ENCODE peak calls at places on chromosomes 1 and 21, in ten cellular contexts. L, N, E, A, Y, K, X, R, Z and T are unnamed samples.

GRCh38 chr1:226369110-226369509 is 38.8 kb downstream of the PARP1 start:
- DNase-seq in Z (no peak), L (no peak), Y (no peak), X (no peak), N (no peak), A (no peak), E (no peak), K (no peak), R (no peak), T (no peak)

GRCh38 chr1:233988963-233989696 is 84.7 kb downstream of the SLC35F3 start:
- DNase-seq in K (no peak), N (no peak), X (no peak), Y (no peak), Z (no peak), L (no peak), R (no peak), A (no peak), E (no peak), T (no peak)

GRCh38 chr1:145892486-145893087 is 6.9 kb upstream of the ANKRD35 start:
- DNase-seq in X (no peak), N (no peak), Y (no peak), K (no peak), L (peak; percentile 45), E (no peak), A (no peak), R (no peak), Z (no peak), T (peak; percentile 38)

GRCh38 chr21:45582128-45582527 is 39.9 kb upstream of the SLC19A1 start:
- DNase-seq in Y (no peak), E (no peak), X (peak; percentile 61), R (no peak), K (no peak), Z (no peak), L (no peak), A (no peak), N (no peak), T (no peak)

GRCh38 chr1:69494171-69494570 is 73.6 kb upstream of the LRRC7 start:
- DNase-seq in A (no peak), Y (no peak), Z (no peak), N (no peak), L (no peak), K (no peak), X (no peak), E (no peak), R (no peak), T (no peak)

GRCh38 chr1:3660704-3661103 is 8.4 kb downstream of the TP73 start:
- DNase-seq in Y (no peak), A (no peak), N (no peak), Z (no peak), K (no peak), R (no peak), X (no peak), L (no peak), E (no peak), T (no peak)

GRCh38 chr1:30195424-30196134 is 527.8 kb downstream of the MATN1 start:
- DNase-seq in Y (no peak), R (no peak), E (no peak), L (no peak), X (no peak), K (no peak), A (no peak), N (no peak), Z (no peak), T (no peak)

GRCh38 chr1:51444534-51445192 is 74.4 kb downstream of the EPS15 start:
- DNase-seq in E (no peak), N (no peak), K (no peak), Y (no peak), A (no peak), R (no peak), X (no peak), Z (no peak), L (no peak), T (no peak)

GRCh38 chr1:217590598-217590997 is 40.3 kb downstream of the GPATCH2 start:
- DNase-seq in N (no peak), Y (no peak), L (peak; percentile 30), K (no peak), A (no peak), Z (no peak), E (no peak), X (peak; percentile 38), R (no peak), T (peak; percentile 26)

GRCh38 chr1:9242338-9242969 is 7.9 kb downstream of the H6PD start:
- DNase-seq in A (no peak), Z (no peak), X (no peak), Y (no peak), K (no peak), E (no peak), L (peak; percentile 73), N (peak; percentile 81), R (peak; percentile 46), T (no peak)

GRCh38 chr1:94873520-94874351 is 53.2 kb downstream of the CNN3 start:
- DNase-seq in X (no peak), R (peak; percentile 74), E (no peak), Y (no peak), L (peak; percentile 64), Z (no peak), A (no peak), K (no peak), N (no peak), T (no peak)

GRCh38 chr1:203311368-203312301 is 6.3 kb downstream of the BTG2 start:
- DNase-seq in K (no peak), X (no peak), Z (no peak), A (no peak), L (no peak), R (no peak), E (no peak), N (no peak), Y (no peak), T (peak; percentile 19)

GRCh38 chr1:200890818-200891773 is 3.6 kb upstream of the INAVA start:
- DNase-seq in Y (no peak), R (no peak), Z (no peak), A (no peak), N (no peak), K (no peak), L (peak; percentile 84), X (peak; percentile 97), E (no peak), T (peak; percentile 81)

GRCh38 chr21:42684109-42684916 is 30.9 kb downstream of the PDE9A start:
- DNase-seq in Y (no peak), L (no peak), Z (no peak), E (peak; percentile 43), X (no peak), K (no peak), N (no peak), A (peak; percentile 29), R (no peak), T (no peak)

GRCh38 chr1:35426097-35426586 is 131.1 kb downstream of the KIAA0319L start:
- DNase-seq in A (no peak), Z (no peak), R (no peak), L (no peak), Y (no peak), X (peak; percentile 38), K (no peak), N (no peak), E (no peak), T (no peak)

GRCh38 chr1:229271448-229272120 is 673 bp downstream of the RAB4A start:
- DNase-seq in Z (no peak), A (peak; percentile 16), E (peak; percentile 21), N (no peak), X (peak; percentile 38), Y (no peak), K (peak; percentile 18), R (peak; percentile 77), L (peak; percentile 59), T (peak; percentile 53)

GRCh38 chr1:12631571-12631970 is 12.3 kb upstream of the AADACL4 start:
- DNase-seq in A (no peak), E (no peak), K (no peak), R (no peak), L (no peak), Z (no peak), X (no peak), N (no peak), Y (no peak), T (no peak)

GRCh38 chr1:157862114-157863070 is 20.8 kb upstream of the CD5L start:
- DNase-seq in A (no peak), E (no peak), N (no peak), L (no peak), R (no peak), Z (no peak), Y (no peak), K (no peak), X (no peak), T (no peak)

GRCh38 chr1:110616587-110616986 is 10.4 kb upstream of the KCNA2 start:
- DNase-seq in A (no peak), R (no peak), Z (no peak), E (no peak), L (no peak), N (no peak), K (no peak), Y (no peak), X (peak; percentile 3), T (no peak)

GRCh38 chr1:116020668-116021272 is 44.5 kb downstream of the SLC22A15 start:
- DNase-seq in A (peak; percentile 22), E (peak; percentile 13), Y (peak; percentile 2), Z (peak; percentile 18), N (peak; percentile 29), L (peak; percentile 68), K (peak; percentile 32), X (peak; percentile 90), R (peak; percentile 8), T (peak; percentile 67)